ENCODE peak calls at places on chromosomes 3 and 15, in nine cellular contexts. V is cardiac muscle cell, P is glutamatergic neuron, I is left ventricle myocardium inferior, R is A549, Z is uterus, B is neural crest cell, O is RWPE1, Y is fibroblast of mammary gland. G is an unnamed sample.

GRCh38 chr15:32818758-32819405 is 101.1 kb downstream of the GREM1 start:
- DNase-seq in V (peak), P (no peak), I (no peak), R (no peak), Z (peak), B (no peak), O (no peak), Y (peak), G (no peak)

GRCh38 chr15:90201944-90202375 is 830 bp downstream of the SEMA4B start:
- DNase-seq in V (no peak), P (peak), I (no peak), R (no peak), Z (no peak), B (no peak), O (peak), Y (no peak), G (no peak)

GRCh38 chr3:185961675-185962232 is 23.9 kb upstream of the TRA2B start:
- DNase-seq in V (no peak), P (no peak), I (no peak), R (no peak), Z (no peak), B (no peak), O (no peak), Y (no peak), G (no peak)

GRCh38 chr3:50222169-50222528 is 13.9 kb upstream of the GNAI2 start:
- DNase-seq in V (no peak), P (no peak), I (no peak), R (no peak), Z (no peak), B (no peak), O (no peak), Y (no peak), G (no peak)

GRCh38 chr3:143207338-143207961 is 87.9 kb downstream of the CHST2 start:
- DNase-seq in V (peak), P (no peak), I (no peak), R (no peak), Z (no peak), B (no peak), O (no peak), Y (peak), G (no peak)

GRCh38 chr15:64144565-64145281 is 6.8 kb upstream of the SNX22 start:
- DNase-seq in V (no peak), P (no peak), I (no peak), R (no peak), Z (no peak), B (no peak), O (no peak), Y (no peak), G (no peak)

GRCh38 chr3:10340046-10340445 is 19.1 kb upstream of the SEC13 start:
- DNase-seq in V (no peak), P (no peak), I (no peak), R (no peak), Z (no peak), B (no peak), O (no peak), Y (no peak), G (no peak)

GRCh38 chr3:13718000-13718399 is 161.9 kb downstream of the WNT7A start:
- DNase-seq in V (no peak), P (no peak), I (no peak), R (no peak), Z (peak), B (no peak), O (no peak), Y (no peak), G (no peak)

GRCh38 chr15:38066612-38067011 is 132.2 kb downstream of the TMCO5A start:
- DNase-seq in V (peak), P (no peak), I (no peak), R (no peak), Z (no peak), B (no peak), O (no peak), Y (no peak), G (no peak)

GRCh38 chr3:190375250-190375649 is 12.7 kb upstream of the CLDN16 start:
- DNase-seq in V (no peak), P (no peak), I (no peak), R (no peak), Z (no peak), B (no peak), O (no peak), Y (no peak), G (no peak)

GRCh38 chr3:196962108-196962929 is 6.3 kb downstream of the PIGZ start:
- DNase-seq in V (no peak), P (no peak), I (no peak), R (no peak), Z (no peak), B (no peak), O (no peak), Y (no peak), G (no peak)

GRCh38 chr3:189500299-189500698 is 130.9 kb upstream of the TP63 start:
- DNase-seq in V (no peak), P (no peak), I (no peak), R (no peak), Z (no peak), B (no peak), O (no peak), Y (no peak), G (no peak)

GRCh38 chr3:42025388-42026138 is 63.7 kb upstream of the ULK4 start:
- DNase-seq in V (peak), P (peak), I (peak), R (peak), Z (peak), B (peak), O (peak), Y (peak), G (peak)

GRCh38 chr3:27756877-27757276 is 34.8 kb upstream of the EOMES start:
- DNase-seq in V (no peak), P (no peak), I (no peak), R (no peak), Z (no peak), B (no peak), O (peak), Y (peak), G (no peak)

GRCh38 chr15:72474912-72475601 is 927 bp downstream of the ARIH1 start:
- DNase-seq in V (peak), P (peak), I (peak), R (peak), Z (peak), B (peak), O (peak), Y (peak), G (peak)
- TF ChIP-seq CTCF in V (no peak), P (no peak), I (no peak), R (no peak), Z (no peak), B (no peak), O (peak), Y (no peak), G (no peak)

GRCh38 chr3:97764186-97765055 is at the start of gene ARL6:
- DNase-seq in V (peak), P (peak), I (peak), R (peak), Z (peak), B (peak), O (peak), Y (peak), G (peak)
- TF ChIP-seq CTCF in V (peak), P (no peak), I (no peak), R (peak), Z (no peak), B (no peak), O (peak), Y (peak), G (no peak)

DNA sequence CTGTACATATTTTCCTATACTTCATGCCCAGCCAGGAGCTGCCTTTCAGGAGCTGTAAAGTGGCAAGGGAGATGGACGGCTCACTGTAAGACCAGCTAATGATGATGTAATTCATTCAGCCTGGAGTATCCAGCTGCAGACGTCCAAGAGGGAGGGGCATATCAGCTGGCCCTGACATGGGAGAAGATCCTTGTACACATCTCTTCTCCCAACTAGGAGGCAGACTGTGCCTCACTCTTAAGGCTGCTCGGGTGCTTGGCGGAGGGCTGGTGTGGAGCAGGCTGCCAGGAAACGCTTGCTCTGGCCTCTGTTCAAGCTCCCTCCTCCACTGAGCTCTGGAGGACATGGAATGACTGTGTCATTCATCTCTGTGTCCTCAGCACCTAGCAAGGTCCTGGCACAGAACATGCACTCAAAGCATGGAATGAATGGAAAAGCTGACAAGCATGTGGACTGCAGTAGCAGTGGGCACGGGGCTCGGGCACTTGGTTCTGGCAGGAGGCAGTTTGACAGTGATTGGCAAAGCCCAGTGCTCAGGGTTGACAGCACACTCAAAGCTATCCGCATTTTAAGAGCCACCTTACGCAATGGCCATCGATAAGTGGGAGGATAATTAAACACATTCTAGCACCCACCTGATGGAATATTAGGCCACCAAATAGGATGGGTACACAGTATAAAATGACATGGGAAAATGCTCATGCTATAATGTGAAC is 72.4 kb downstream of the TBC1D2B start:
- DNase-seq in V (peak), P (no peak), I (peak), R (no peak), Z (peak), B (no peak), O (no peak), Y (peak), G (no peak)
- TF ChIP-seq CTCF in V (peak), P (no peak), I (peak), R (no peak), Z (peak), B (no peak), O (no peak), Y (peak), G (no peak)

GRCh38 chr3:65778966-65779365 is 259.8 kb downstream of the MAGI1 start:
- DNase-seq in V (no peak), P (no peak), I (no peak), R (no peak), Z (no peak), B (no peak), O (no peak), Y (no peak), G (no peak)

GRCh38 chr3:65776494-65776893 is 262.2 kb downstream of the MAGI1 start:
- DNase-seq in V (no peak), P (no peak), I (no peak), R (no peak), Z (no peak), B (no peak), O (no peak), Y (peak), G (no peak)

GRCh38 chr3:65779393-65779792 is 259.3 kb downstream of the MAGI1 start:
- DNase-seq in V (no peak), P (no peak), I (no peak), R (no peak), Z (no peak), B (no peak), O (no peak), Y (no peak), G (no peak)

GRCh38 chr3:65777050-65777449 is 261.7 kb downstream of the MAGI1 start:
- DNase-seq in V (no peak), P (no peak), I (no peak), R (no peak), Z (no peak), B (no peak), O (no peak), Y (no peak), G (no peak)
- TF ChIP-seq CTCF in V (no peak), P (no peak), I (no peak), R (no peak), Z (no peak), B (no peak), O (no peak), Y (no peak), G (no peak)

DNA sequence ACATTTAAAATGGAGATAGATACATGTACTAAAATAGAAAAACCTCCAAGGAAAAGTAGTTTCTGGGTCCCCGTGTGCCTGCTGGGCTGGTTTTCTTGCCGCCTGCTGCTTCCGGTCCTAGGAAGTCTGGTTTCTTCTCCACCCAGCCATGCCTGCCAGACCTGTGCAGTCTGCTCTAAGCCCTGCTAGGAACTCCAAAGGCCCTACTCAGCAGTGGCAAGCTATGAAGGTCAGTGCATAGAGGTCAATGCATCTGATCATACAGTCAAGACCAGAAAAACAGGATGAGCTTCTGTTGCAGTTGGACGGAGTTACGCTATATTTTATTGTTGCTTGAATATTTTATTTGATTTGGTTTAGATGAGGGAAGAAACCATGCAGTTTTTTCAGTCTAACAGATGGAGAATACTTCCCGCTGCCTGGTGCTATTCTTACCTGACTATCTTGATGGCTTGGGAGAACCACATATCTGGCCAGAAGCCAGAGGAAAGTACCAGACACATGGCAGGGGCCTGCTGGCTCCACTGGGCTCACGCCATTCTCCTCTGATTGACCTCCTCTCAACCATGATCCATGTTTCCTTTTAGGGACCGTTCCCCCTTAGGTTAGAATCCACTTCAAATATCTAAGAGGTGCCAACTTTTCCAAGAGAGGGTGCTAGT is 226.8 kb upstream of the ST8SIA2 start:
- DNase-seq in V (no peak), P (no peak), I (peak), R (no peak), Z (no peak), B (no peak), O (no peak), Y (no peak), G (no peak)
- TF ChIP-seq CTCF in V (no peak), P (no peak), I (no peak), R (no peak), Z (no peak), B (no peak), O (no peak), Y (no peak), G (no peak)

DNA sequence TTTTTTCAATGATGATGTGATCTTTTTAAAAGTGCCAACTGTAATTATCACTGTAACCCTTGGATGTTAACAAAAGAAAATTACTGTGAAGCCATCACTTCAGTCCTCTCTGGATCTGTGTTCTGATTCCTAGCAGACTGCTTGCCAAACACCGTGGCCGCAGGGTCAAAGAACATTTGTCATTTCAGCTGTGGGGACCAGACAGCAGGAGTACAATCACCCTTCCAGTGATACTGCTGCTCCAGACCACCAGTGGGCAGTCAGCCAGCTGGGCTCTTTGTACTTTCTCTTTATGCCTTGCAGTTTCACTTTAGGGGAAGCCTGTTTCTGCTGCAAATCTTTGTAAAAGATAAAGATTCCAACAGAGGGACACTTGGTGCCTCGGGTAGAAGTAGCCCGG is 770.0 kb downstream of the GRM7 start:
- DNase-seq in V (peak), P (peak), I (peak), R (no peak), Z (peak), B (no peak), O (no peak), Y (peak), G (peak)
- TF ChIP-seq CTCF in V (peak), P (no peak), I (no peak), R (no peak), Z (no peak), B (peak), O (no peak), Y (no peak), G (no peak)

GRCh38 chr15:100430381-100430780 is 88.6 kb upstream of the ADAMTS17 start:
- DNase-seq in V (no peak), P (no peak), I (no peak), R (no peak), Z (no peak), B (no peak), O (no peak), Y (no peak), G (no peak)

GRCh38 chr15:100438570-100438969 is 90.2 kb downstream of the CERS3 start:
- DNase-seq in V (peak), P (no peak), I (peak), R (no peak), Z (peak), B (no peak), O (peak), Y (peak), G (peak)

GRCh38 chr15:100437261-100437660 is 91.5 kb downstream of the CERS3 start:
- DNase-seq in V (no peak), P (no peak), I (no peak), R (no peak), Z (no peak), B (no peak), O (no peak), Y (no peak), G (no peak)

GRCh38 chr15:100433304-100433703 is 91.5 kb upstream of the ADAMTS17 start:
- DNase-seq in V (no peak), P (no peak), I (no peak), R (no peak), Z (no peak), B (no peak), O (peak), Y (no peak), G (no peak)

DNA sequence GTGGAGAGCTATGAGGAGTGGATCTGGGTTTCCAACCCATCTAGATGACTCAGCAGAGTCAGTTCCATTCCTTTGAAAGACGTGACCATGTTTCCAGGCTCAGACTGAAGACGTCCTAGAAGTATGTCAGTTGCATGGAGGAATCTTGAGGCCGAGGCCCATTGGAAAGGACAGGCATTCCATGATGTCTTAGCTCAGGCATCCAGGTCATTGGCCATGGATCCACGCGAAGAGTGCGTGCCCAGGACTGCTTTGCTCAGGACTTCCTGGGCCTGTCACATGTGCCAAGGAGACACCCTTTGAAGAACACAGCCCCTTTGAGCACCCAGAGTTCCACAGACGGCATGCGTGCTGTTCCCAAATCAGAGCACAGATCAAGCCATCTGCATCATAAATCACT is 92.3 kb upstream of the ADAMTS17 start:
- DNase-seq in V (no peak), P (no peak), I (no peak), R (no peak), Z (no peak), B (no peak), O (no peak), Y (no peak), G (no peak)
- TF ChIP-seq CTCF in V (no peak), P (no peak), I (no peak), R (no peak), Z (no peak), B (no peak), O (no peak), Y (no peak), G (no peak)

GRCh38 chr3:158732856-158733200 is 571 bp upstream of the RARRES1 start:
- DNase-seq in V (no peak), P (peak), I (no peak), R (no peak), Z (no peak), B (no peak), O (no peak), Y (no peak), G (no peak)

GRCh38 chr3:158731525-158731924 is 732 bp downstream of the RARRES1 start:
- DNase-seq in V (no peak), P (no peak), I (no peak), R (no peak), Z (no peak), B (no peak), O (no peak), Y (no peak), G (no peak)

GRCh38 chr3:158728851-158729250 is 3.4 kb downstream of the RARRES1 start:
- DNase-seq in V (no peak), P (no peak), I (no peak), R (no peak), Z (no peak), B (no peak), O (no peak), Y (no peak), G (no peak)

GRCh38 chr3:158735296-158736033 is 3.2 kb upstream of the RARRES1 start:
- DNase-seq in V (no peak), P (no peak), I (no peak), R (no peak), Z (no peak), B (no peak), O (no peak), Y (no peak), G (no peak)

GRCh38 chr3:158731938-158732855 is at the start of gene RARRES1:
- DNase-seq in V (peak), P (peak), I (peak), R (peak), Z (peak), B (peak), O (peak), Y (peak), G (peak)
- TF ChIP-seq CTCF in V (no peak), P (no peak), I (no peak), R (no peak), Z (peak), B (no peak), O (no peak), Y (no peak), G (no peak)

G was measured in mesothelial cell of epicardium.